ENCODE peak calls at places on chromosomes 4 and X, in ten cellular contexts. Y, E, M, U, Q, J, B, Z, W and X are unnamed samples.

GRCh38 chr4:152535236-152535902 is 523 bp downstream of the FBXW7 start:
- DNase-seq in Y (no peak), E (peak), M (no peak), U (no peak), Q (peak), J (peak), B (no peak), Z (no peak), W (peak), X (peak)

GRCh38 chr4:48944252-48944651 is 37.7 kb upstream of the OCIAD2 start:
- DNase-seq in Y (no peak), E (peak), M (no peak), U (no peak), Q (no peak), J (no peak), B (peak), Z (no peak), W (no peak), X (no peak)

GRCh38 chrX:19640693-19641374 is 125.5 kb upstream of the MAP3K15 start:
- DNase-seq in Y (no peak), E (no peak), M (no peak), U (no peak), Q (peak), J (no peak), B (no peak), Z (no peak), W (no peak), X (no peak)

GRCh38 chr4:3179126-3179706 is 69.7 kb upstream of the MSANTD1 start:
- DNase-seq in Y (peak), E (no peak), M (no peak), U (no peak), Q (no peak), J (no peak), B (no peak), Z (no peak), W (no peak), X (no peak)

GRCh38 chr4:187046471-187046870 is 322.8 kb upstream of the FAT1 start:
- DNase-seq in Y (no peak), E (no peak), M (no peak), U (no peak), Q (no peak), J (no peak), B (no peak), Z (no peak), W (no peak), X (no peak)

GRCh38 chr4:67545996-67546356 is 673 bp upstream of the CENPC start:
- DNase-seq in Y (no peak), E (no peak), M (no peak), U (no peak), Q (no peak), J (no peak), B (no peak), Z (no peak), W (no peak), X (no peak)

GRCh38 chr4:20326977-20327376 is 75.3 kb downstream of the SLIT2 start:
- DNase-seq in Y (no peak), E (no peak), M (no peak), U (no peak), Q (no peak), J (no peak), B (no peak), Z (no peak), W (no peak), X (no peak)

GRCh38 chr4:70734168-70734954 is 12.6 kb downstream of the RUFY3 start:
- DNase-seq in Y (peak), E (peak), M (peak), U (peak), Q (no peak), J (no peak), B (peak), Z (no peak), W (peak), X (no peak)

GRCh38 chr4:140130677-140131076 is 23.3 kb downstream of the MAML3 start:
- DNase-seq in Y (peak), E (no peak), M (no peak), U (no peak), Q (no peak), J (no peak), B (no peak), Z (no peak), W (no peak), X (no peak)

GRCh38 chrX:16222123-16222522 is 54.8 kb downstream of the MAGEB17 start:
- DNase-seq in Y (peak), E (no peak), M (no peak), U (peak), Q (no peak), J (no peak), B (peak), Z (no peak), W (no peak), X (no peak)

GRCh38 chr4:54233697-54234496 is 4.8 kb downstream of the PDGFRA start:
- DNase-seq in Y (peak), E (peak), M (no peak), U (peak), Q (peak), J (peak), B (peak), Z (peak), W (peak), X (peak)

GRCh38 chrX:11751261-11751660 is 6.8 kb upstream of the MSL3 start:
- DNase-seq in Y (no peak), E (no peak), M (no peak), U (no peak), Q (no peak), J (no peak), B (no peak), Z (no peak), W (no peak), X (no peak)

GRCh38 chr4:119715490-119716445 is 87.2 kb upstream of the PDE5A start:
- DNase-seq in Y (no peak), E (no peak), M (no peak), U (no peak), Q (no peak), J (no peak), B (no peak), Z (no peak), W (no peak), X (no peak)

GRCh38 chr4:68906238-68907137 is 45.1 kb downstream of the UGT2A3 start:
- DNase-seq in Y (no peak), E (no peak), M (no peak), U (no peak), Q (no peak), J (peak), B (no peak), Z (no peak), W (no peak), X (peak)

GRCh38 chrX:77785746-77786548 is at the start of gene ATRX:
- DNase-seq in Y (peak), E (peak), M (peak), U (peak), Q (peak), J (peak), B (peak), Z (peak), W (peak), X (peak)

GRCh38 chr4:173930329-173930967 is 353.0 kb downstream of the FBXO8 start:
- DNase-seq in Y (no peak), E (no peak), M (no peak), U (no peak), Q (no peak), J (no peak), B (no peak), Z (no peak), W (no peak), X (no peak)

GRCh38 chr4:105944535-105944934 is 49.3 kb downstream of the NPNT start:
- DNase-seq in Y (peak), E (no peak), M (no peak), U (no peak), Q (no peak), J (no peak), B (peak), Z (no peak), W (no peak), X (no peak)

GRCh38 chr4:26709246-26709645 is 125.4 kb downstream of the TBC1D19 start:
- DNase-seq in Y (no peak), E (no peak), M (no peak), U (no peak), Q (no peak), J (no peak), B (no peak), Z (no peak), W (no peak), X (no peak)

GRCh38 chr4:81470456-81471327 is 1.0 kb downstream of the RASGEF1B start:
- DNase-seq in Y (no peak), E (peak), M (no peak), U (no peak), Q (no peak), J (no peak), B (no peak), Z (peak), W (peak), X (peak)

GRCh38 chr4:98468744-98469143 is 189.7 kb downstream of the TSPAN5 start:
- DNase-seq in Y (peak), E (no peak), M (no peak), U (no peak), Q (no peak), J (no peak), B (peak), Z (no peak), W (no peak), X (no peak)

GRCh38 chrX:12370444-12371089 is 232.3 kb downstream of the FRMPD4 start:
- DNase-seq in Y (no peak), E (no peak), M (no peak), U (no peak), Q (no peak), J (no peak), B (peak), Z (no peak), W (no peak), X (no peak)

GRCh38 chr4:137892134-137892533 is 350.0 kb downstream of the SLC7A11 start:
- DNase-seq in Y (peak), E (no peak), M (no peak), U (no peak), Q (no peak), J (no peak), B (no peak), Z (no peak), W (no peak), X (no peak)

GRCh38 chr4:86556791-86557415 is 37.2 kb upstream of the PTPN13 start:
- DNase-seq in Y (peak), E (no peak), M (no peak), U (peak), Q (no peak), J (no peak), B (no peak), Z (no peak), W (no peak), X (no peak)

GRCh38 chr4:94304365-94304971 is 38.2 kb downstream of the HPGDS start:
- DNase-seq in Y (peak), E (no peak), M (no peak), U (no peak), Q (peak), J (no peak), B (no peak), Z (peak), W (no peak), X (no peak)